ENCODE peak calls at places on chromosomes 12 and 14, in nine cellular contexts. I is body of pancreas, Z is heart left ventricle, N is prostate gland, C is AG04450, Q is MM.1S, Y is heart right ventricle, M is endodermal cell, G is adrenal gland. T is an unnamed sample.

GRCh38 chr14:37061697-37062096 is 110.7 kb downstream of the SLC25A21 start:
- DNase-seq in I (no peak), Z (no peak), N (no peak), C (no peak), Q (no peak), Y (no peak), M (no peak), G (no peak), T (no peak)

GRCh38 chr12:53746592-53747491 is 4.9 kb downstream of the CISTR start:
- DNase-seq in I (peak), Z (peak), N (peak), C (peak), Q (peak), Y (peak), M (peak), G (peak), T (peak)

GRCh38 chr14:30957813-30958370 is 67.6 kb upstream of the AP4S1 start:
- DNase-seq in I (peak), Z (no peak), N (no peak), C (no peak), Q (no peak), Y (no peak), M (no peak), G (no peak), T (no peak)

GRCh38 chr12:86373813-86374212 is 117.6 kb upstream of the MGAT4C start:
- DNase-seq in I (no peak), Z (no peak), N (no peak), C (no peak), Q (peak), Y (no peak), M (no peak), G (no peak), T (no peak)

GRCh38 chr12:57838594-57839302 is 7.8 kb downstream of the CTDSP2 start:
- DNase-seq in I (no peak), Z (no peak), N (no peak), C (no peak), Q (peak), Y (no peak), M (no peak), G (no peak), T (no peak)

GRCh38 chr12:118694128-118694775 is 287.1 kb upstream of the SRRM4 start:
- DNase-seq in I (no peak), Z (no peak), N (no peak), C (no peak), Q (no peak), Y (no peak), M (no peak), G (no peak), T (no peak)

GRCh38 chr14:97943619-97944018 is 1146.4 kb downstream of the VRK1 start:
- DNase-seq in I (no peak), Z (no peak), N (no peak), C (no peak), Q (no peak), Y (no peak), M (no peak), G (no peak), T (no peak)

GRCh38 chr12:128178971-128179370 is 88.0 kb upstream of the TMEM132C start:
- DNase-seq in I (no peak), Z (no peak), N (no peak), C (no peak), Q (no peak), Y (no peak), M (peak), G (peak), T (no peak)

GRCh38 chr12:75628511-75628910 is 117.1 kb upstream of the KRR1 start:
- DNase-seq in I (no peak), Z (no peak), N (no peak), C (no peak), Q (no peak), Y (no peak), M (no peak), G (no peak), T (no peak)

GRCh38 chr12:47216150-47216677 is 136.5 kb upstream of the AMIGO2 start:
- DNase-seq in I (no peak), Z (no peak), N (no peak), C (no peak), Q (peak), Y (no peak), M (no peak), G (peak), T (no peak)

GRCh38 chr12:39852346-39852745 is 232.7 kb upstream of the ABCD2 start:
- DNase-seq in I (no peak), Z (no peak), N (no peak), C (no peak), Q (no peak), Y (no peak), M (no peak), G (no peak), T (no peak)

GRCh38 chr12:57697076-57697475 is 3.1 kb downstream of the OS9 start:
- DNase-seq in I (no peak), Z (no peak), N (no peak), C (no peak), Q (no peak), Y (no peak), M (no peak), G (no peak), T (no peak)

GRCh38 chr12:105317453-105317852 is 13.0 kb upstream of the C12orf75 start:
- DNase-seq in I (no peak), Z (no peak), N (no peak), C (no peak), Q (no peak), Y (no peak), M (no peak), G (no peak), T (no peak)

GRCh38 chr14:70029296-70030132 is 150.3 kb downstream of the SMOC1 start:
- DNase-seq in I (no peak), Z (no peak), N (no peak), C (no peak), Q (no peak), Y (no peak), M (no peak), G (no peak), T (no peak)

GRCh38 chr14:30779210-30779609 is 95.1 kb upstream of the COCH start:
- DNase-seq in I (no peak), Z (no peak), N (no peak), C (no peak), Q (peak), Y (no peak), M (no peak), G (no peak), T (no peak)

GRCh38 chr12:120725659-120726509 is at the start of gene ACADS:
- DNase-seq in I (peak), Z (peak), N (peak), C (peak), Q (peak), Y (peak), M (peak), G (peak), T (peak)
- H3K4me3 ChIP-seq in I (peak), Z (peak), N (peak), C (peak), Q (peak), Y (peak), M (peak), G (peak), T (peak)

DNA sequence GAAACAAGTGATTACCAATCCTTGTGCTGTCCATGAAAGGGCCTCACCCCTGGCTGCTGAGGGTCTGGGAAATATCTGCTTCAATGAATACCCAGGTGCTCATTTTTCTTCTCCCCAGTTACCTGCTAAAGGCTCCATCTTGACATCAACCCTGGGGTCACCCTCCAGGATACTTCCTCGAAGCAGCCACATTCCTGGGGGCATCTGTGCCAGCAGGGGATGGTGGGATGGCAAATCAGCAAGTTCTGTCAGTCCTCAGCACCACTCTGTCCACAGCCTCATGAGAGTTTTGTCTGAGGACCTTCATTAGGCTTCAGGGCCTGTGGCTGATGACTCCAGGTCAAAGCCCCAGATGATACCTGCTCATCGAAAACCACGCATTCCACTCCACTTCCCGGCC is 124.8 kb downstream of the ZFP36L1 start:
- DNase-seq in I (peak), Z (no peak), N (no peak), C (no peak), Q (no peak), Y (no peak), M (peak), G (peak), T (peak)
- H3K27ac ChIP-seq in I (peak), Z (no peak), N (peak), C (no peak), Q (no peak), Y (no peak), M (no peak), G (peak), T (peak)

GRCh38 chr14:75242546-75243273 is 35.9 kb upstream of the FOS start:
- DNase-seq in I (no peak), Z (peak), N (peak), C (peak), Q (no peak), Y (no peak), M (no peak), G (no peak), T (peak)
- H3K4me3 ChIP-seq in I (no peak), Z (no peak), N (no peak), C (no peak), Q (no peak), Y (no peak), M (no peak), G (no peak), T (no peak)

DNA sequence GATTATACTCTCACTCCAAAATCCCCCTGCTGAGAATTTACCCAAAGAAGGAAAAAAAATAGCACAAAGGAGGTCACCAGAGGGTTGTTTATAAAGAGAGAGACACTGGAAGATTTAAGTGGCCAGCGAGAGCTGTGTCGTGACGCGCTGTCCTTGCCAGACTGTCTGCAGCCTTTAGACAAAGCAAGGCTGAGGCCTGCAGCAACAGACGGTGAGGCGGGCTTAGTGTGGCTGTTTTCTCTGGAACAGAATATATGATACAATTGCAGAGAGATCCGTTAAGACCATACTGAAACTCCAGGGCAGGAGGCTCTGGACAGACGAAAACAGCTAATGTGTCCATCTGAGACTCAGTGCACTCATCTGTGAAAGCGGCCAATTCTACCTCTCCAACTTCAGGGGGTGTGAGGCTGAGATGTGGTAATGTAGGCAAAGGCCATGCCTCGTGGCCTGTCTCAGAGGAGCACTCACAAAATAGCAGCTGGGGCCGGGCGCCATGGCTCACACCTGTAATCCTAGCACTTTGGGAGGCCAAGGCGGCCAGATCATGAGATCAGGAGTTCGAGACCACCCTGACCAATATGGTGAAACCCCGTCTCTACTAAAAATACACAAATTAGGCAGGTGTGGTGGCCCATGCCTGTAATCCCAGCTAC is 36.2 kb downstream of the ANAPC7 start:
- DNase-seq in I (no peak), Z (no peak), N (no peak), C (no peak), Q (no peak), Y (no peak), M (no peak), G (peak), T (no peak)
- H3K27ac ChIP-seq in I (no peak), Z (no peak), N (peak), C (no peak), Q (no peak), Y (no peak), M (peak), G (peak), T (peak)

DNA sequence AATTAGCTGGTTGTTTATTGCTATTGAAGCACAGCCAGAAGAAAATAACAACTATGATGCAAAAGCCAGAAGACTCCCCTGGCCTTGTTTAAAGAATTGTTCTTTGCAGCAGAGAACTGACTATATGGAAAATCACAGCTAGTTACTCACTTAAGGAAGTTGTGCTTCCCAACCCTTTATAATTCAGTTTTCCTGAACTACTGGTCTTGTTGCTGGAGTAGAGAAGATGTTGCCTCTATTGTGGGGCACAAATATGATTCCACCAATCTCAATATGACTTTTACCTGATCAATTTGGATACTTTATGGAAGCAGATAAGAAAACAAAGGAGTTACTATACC is 586.7 kb downstream of the LRFN5 start:
- DNase-seq in I (no peak), Z (no peak), N (no peak), C (no peak), Q (no peak), Y (no peak), M (no peak), G (no peak), T (no peak)
- H3K4me3 ChIP-seq in I (no peak), Z (no peak), N (no peak), C (no peak), Q (no peak), Y (no peak), M (no peak), G (no peak), T (no peak)

DNA sequence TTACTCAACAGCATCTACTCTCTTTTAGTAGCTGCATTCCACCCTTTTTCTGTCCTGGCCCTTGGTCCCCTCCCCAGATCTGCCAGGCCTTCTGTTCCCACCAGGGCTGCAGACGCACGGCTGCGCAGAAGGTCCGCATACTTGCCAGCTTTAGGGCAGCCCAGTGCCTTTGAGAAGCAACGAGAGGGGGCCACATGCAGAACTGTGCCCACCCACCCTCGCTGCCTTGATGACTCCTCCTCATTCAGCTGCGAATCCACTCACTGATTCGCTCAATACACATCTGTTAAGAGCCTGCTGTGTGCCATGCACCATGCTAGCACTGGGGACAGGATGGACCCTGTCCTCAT is 39.2 kb downstream of the PRIMA1 start:
- DNase-seq in I (no peak), Z (no peak), N (no peak), C (no peak), Q (no peak), Y (no peak), M (no peak), G (no peak), T (no peak)
- H3K27ac ChIP-seq in I (no peak), Z (peak), N (no peak), C (no peak), Q (no peak), Y (peak), M (peak), G (no peak), T (no peak)

DNA sequence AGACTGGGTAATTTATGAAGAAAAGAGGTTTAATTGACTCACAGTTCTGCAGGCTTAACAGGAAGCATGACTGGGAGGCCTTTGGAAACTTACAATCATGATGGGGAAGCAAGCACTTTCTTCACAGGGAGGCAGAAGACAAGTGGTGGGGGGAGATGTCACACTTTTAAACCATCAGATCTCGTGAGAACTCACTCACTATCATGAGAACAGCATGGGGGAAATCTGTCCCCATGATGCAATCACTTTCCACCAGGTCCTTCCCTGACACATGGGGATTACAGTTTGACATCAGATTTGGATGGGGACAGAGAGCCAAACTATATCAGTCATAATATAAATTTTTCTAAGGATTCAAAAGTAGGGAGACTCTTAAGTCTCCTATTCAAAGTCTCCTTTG is 46.0 kb downstream of the SPIC start:
- DNase-seq in I (no peak), Z (no peak), N (no peak), C (no peak), Q (no peak), Y (no peak), M (no peak), G (no peak), T (no peak)
- H3K4me3 ChIP-seq in I (no peak), Z (no peak), N (no peak), C (no peak), Q (no peak), Y (no peak), M (no peak), G (no peak), T (no peak)

DNA sequence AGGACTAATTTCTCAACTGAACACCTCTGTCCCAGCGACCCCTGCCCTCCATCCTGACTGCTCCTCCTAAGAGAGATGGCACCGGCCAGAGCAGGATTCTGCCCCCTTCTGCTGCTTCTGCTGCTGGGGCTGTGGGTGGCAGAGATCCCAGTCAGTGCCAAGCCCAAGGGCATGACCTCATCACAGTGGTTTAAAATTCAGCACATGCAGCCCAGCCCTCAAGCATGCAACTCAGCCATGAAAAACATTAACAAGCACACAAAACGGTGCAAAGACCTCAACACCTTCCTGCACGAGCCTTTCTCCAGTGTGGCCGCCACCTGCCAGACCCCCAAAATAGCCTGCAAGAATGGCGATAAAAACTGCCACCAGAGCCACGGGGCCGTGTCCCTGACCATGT is 756 bp downstream of the RNASE7 start:
- DNase-seq in I (peak), Z (no peak), N (no peak), C (no peak), Q (no peak), Y (no peak), M (no peak), G (peak), T (no peak)
- H3K27ac ChIP-seq in I (peak), Z (no peak), N (no peak), C (no peak), Q (no peak), Y (no peak), M (no peak), G (peak), T (no peak)

DNA sequence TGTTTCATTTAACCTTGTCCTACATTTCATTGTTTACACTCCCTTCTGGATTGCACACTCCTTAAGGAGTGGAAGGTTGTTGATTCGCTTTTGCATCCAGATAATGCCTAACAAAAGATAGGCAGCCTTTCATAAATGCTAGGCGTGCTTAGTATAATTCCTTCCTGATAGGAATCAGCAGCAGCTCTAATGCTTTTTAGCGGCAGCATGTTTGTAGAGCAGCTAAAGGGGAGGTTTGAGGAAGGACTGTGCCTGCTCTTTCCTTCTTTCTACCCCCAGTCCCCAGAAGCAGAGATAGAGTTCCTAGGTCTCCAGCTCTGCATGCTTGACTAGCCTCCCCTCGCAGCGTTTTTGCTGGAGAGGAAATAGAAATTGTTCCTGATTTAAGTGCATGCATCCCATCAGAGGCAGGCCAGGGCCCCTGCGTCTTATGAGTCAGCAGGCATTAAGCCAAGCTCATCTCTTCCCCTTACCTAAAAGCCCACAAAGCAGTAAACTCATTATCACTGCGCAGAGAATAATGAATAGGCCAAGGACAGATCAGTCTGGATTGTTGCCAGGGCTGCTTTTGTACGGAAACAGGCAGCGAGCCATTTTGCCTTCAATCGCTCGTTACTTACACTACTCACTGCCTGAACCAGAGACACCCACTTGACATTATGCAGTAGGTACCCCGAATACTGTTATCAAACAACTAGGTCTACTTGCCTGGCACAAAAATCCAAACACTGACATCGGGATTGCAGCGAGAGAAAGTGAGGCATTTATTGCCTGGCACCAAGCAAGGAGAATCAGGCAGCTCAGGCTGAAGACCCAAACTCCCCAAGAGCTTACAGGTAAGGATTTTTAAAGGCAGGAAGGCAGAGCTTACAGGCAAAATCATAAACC is 14.1 kb upstream of the TBPL2 start:
- DNase-seq in I (peak), Z (peak), N (no peak), C (peak), Q (no peak), Y (no peak), M (no peak), G (peak), T (peak)
- H3K4me3 ChIP-seq in I (no peak), Z (no peak), N (no peak), C (no peak), Q (no peak), Y (no peak), M (peak), G (no peak), T (no peak)

GRCh38 chr14:54606178-54606577 is 39.2 kb downstream of the SAMD4A start:
- DNase-seq in I (no peak), Z (peak), N (no peak), C (no peak), Q (no peak), Y (peak), M (peak), G (no peak), T (no peak)
- H3K27ac ChIP-seq in I (no peak), Z (peak), N (no peak), C (no peak), Q (no peak), Y (peak), M (no peak), G (no peak), T (peak)